ENCODE peak calls at places on chromosomes 11 and 22, in five cellular contexts. Q, F, A, I and R are unnamed samples.

GRCh38 chr22:44582016-44582415 is 84.0 kb upstream of the RTL6 start:
- DNase-seq in Q (no peak), F (peak), A (no peak), I (no peak), R (no peak)

GRCh38 chr11:110762596-110762995 is 50.4 kb upstream of the ARHGAP20 start:
- DNase-seq in Q (no peak), F (no peak), A (no peak), I (no peak), R (no peak)

GRCh38 chr22:21707677-21708076 is 27.9 kb downstream of the YPEL1 start:
- DNase-seq in Q (no peak), F (no peak), A (no peak), I (no peak), R (no peak)

GRCh38 chr22:19983701-19984100 is 32.9 kb downstream of the ARVCF start:
- DNase-seq in Q (no peak), F (no peak), A (no peak), I (no peak), R (no peak)

GRCh38 chr22:46635756-46636155 is 15.6 kb downstream of the GRAMD4 start:
- DNase-seq in Q (no peak), F (no peak), A (no peak), I (no peak), R (no peak)

GRCh38 chr11:114822038-114822437 is 143.7 kb downstream of the NXPE2 start:
- DNase-seq in Q (no peak), F (no peak), A (no peak), I (no peak), R (no peak)

GRCh38 chr11:41579546-41579945 is 120.1 kb upstream of the LRRC4C start:
- DNase-seq in Q (no peak), F (no peak), A (no peak), I (no peak), R (peak)

GRCh38 chr11:61107888-61108287 is 5.6 kb downstream of the CD5 start:
- DNase-seq in Q (no peak), F (no peak), A (no peak), I (no peak), R (no peak)

GRCh38 chr11:125163431-125164011 is 1.0 kb upstream of the PKNOX2 start:
- DNase-seq in Q (no peak), F (no peak), A (no peak), I (no peak), R (no peak)

GRCh38 chr11:96869207-96869606 is 479.4 kb downstream of the JRKL start:
- DNase-seq in Q (no peak), F (no peak), A (peak), I (peak), R (peak)

DNA sequence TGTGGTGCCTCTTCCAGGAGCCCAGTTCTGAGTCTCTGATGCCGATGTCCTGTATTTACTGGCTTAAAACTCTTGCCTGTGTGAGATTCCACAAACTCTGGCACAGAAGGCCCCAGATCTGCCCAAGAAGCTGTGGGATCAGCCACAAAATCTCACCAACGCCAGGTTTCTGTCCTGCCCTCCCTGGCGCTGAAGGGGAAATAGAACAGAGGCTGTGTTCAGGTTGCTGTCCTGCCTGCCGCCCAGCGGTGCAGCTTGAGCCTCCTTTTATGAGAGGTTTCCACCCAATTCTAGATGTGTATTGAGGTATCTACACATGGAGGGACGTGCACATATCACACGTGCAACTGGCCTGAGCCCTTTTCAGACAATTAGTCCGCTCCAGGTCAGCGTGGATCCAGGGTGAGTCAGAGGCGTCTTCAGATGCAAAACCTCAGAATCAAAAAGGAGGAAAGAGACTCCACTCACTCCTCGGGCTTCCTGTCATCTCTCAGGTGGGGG is 2.2 kb downstream of the TMEM80 start:
- DNase-seq in Q (peak), F (no peak), A (peak), I (no peak), R (peak)
- H3K4me3 ChIP-seq in Q (peak), F (no peak), A (peak), I (no peak), R (no peak)

DNA sequence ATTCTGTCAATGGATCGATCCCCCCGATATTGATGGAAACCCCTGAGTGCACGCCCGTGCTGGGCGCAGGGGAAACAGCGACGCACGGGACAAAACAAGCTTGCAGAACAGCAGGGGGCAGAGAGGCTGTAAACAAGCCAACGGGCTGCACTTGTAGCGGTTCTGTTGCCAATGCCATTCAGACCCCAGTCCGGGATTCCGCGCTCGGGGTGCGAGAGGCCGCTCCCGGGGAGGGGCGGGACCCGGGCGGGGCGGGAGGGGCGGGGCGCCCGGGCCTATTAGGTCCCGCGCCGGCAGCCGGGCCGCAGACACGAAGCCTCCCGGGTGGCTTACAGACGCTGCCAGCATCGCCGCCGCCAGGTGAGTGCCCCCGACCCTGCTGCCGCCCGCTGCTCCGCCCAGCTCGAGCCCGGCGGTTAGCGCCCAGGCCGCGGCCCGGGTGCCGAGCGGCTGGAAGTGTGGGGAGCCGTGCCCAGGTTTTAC is at the start of gene BIK:
- DNase-seq in Q (peak), F (no peak), A (peak), I (no peak), R (peak)
- TF ChIP-seq CTCF in Q (no peak), F (no peak), A (no peak), I (no peak), R (peak)

GRCh38 chr11:63837027-63837688 is 1.8 kb upstream of the MARK2 start:
- DNase-seq in Q (peak), F (peak), A (peak), I (peak), R (peak)
- H3K4me3 ChIP-seq in Q (no peak), F (no peak), A (no peak), I (no peak), R (no peak)

GRCh38 chr11:90310210-90310609 is 87.4 kb upstream of the CHORDC1 start:
- DNase-seq in Q (no peak), F (no peak), A (no peak), I (no peak), R (no peak)
- TF ChIP-seq CTCF in Q (no peak), F (no peak), A (peak), I (no peak), R (no peak)

GRCh38 chr22:39242809-39243442 is 1.9 kb downstream of the PDGFB start:
- DNase-seq in Q (no peak), F (no peak), A (peak), I (no peak), R (peak)

GRCh38 chr22:39243443-39244072 is 1.2 kb downstream of the PDGFB start:
- DNase-seq in Q (no peak), F (no peak), A (peak), I (no peak), R (peak)

GRCh38 chr22:39245130-39246039 is 603 bp upstream of the PDGFB start:
- DNase-seq in Q (no peak), F (no peak), A (no peak), I (no peak), R (no peak)

GRCh38 chr22:39244496-39245129 is at the start of gene PDGFB:
- DNase-seq in Q (peak), F (no peak), A (peak), I (no peak), R (peak)

GRCh38 chr22:39244073-39244495 is 698 bp downstream of the PDGFB start:
- DNase-seq in Q (no peak), F (no peak), A (no peak), I (no peak), R (peak)
- H3K4me3 ChIP-seq in Q (no peak), F (peak), A (peak), I (peak), R (peak)

DNA sequence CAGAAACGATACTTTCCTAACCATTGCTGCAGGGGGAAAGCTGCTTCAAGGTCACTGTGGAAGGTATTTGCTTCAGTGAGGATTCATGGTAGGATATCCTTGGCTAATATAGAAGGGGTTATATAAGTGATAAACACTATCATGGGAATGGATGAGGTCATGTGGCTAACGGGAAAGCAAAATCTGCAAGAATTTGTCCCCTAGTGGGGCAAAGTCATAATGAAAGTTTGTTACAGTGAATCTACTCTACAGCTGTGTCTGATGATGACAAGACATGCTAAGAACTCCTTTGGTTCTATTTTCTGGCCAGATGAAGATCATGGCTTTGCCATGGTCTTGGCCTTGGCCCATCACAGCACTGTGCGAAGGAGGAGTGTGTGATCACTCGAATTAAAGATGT is 13.8 kb downstream of the MMP20 start:
- DNase-seq in Q (no peak), F (no peak), A (no peak), I (no peak), R (no peak)
- TF ChIP-seq CTCF in Q (no peak), F (no peak), A (no peak), I (no peak), R (no peak)

GRCh38 chr11:34234086-34234740 is 123.6 kb downstream of the ABTB2 start:
- DNase-seq in Q (no peak), F (no peak), A (peak), I (no peak), R (peak)
- H3K4me3 ChIP-seq in Q (no peak), F (no peak), A (peak), I (no peak), R (no peak)

GRCh38 chr22:41094036-41094435 is 1.6 kb downstream of the EP300 start:
- DNase-seq in Q (peak), F (no peak), A (peak), I (no peak), R (peak)

GRCh38 chr22:41096391-41096790 is 4.0 kb downstream of the EP300 start:
- DNase-seq in Q (no peak), F (no peak), A (no peak), I (no peak), R (no peak)

GRCh38 chr22:41092847-41093371 is 517 bp downstream of the EP300 start:
- DNase-seq in Q (peak), F (no peak), A (peak), I (no peak), R (peak)

GRCh38 chr22:41091139-41092022 is 1.0 kb upstream of the EP300 start:
- DNase-seq in Q (peak), F (peak), A (peak), I (peak), R (peak)

GRCh38 chr22:41092023-41092817 is at the start of gene EP300:
- DNase-seq in Q (peak), F (peak), A (peak), I (peak), R (peak)
- TF ChIP-seq CTCF in Q (no peak), F (peak), A (no peak), I (peak), R (peak)